ENCODE peak calls at places on chromosomes 7 and 10, in five cellular contexts. H, D, Z, R and B are unnamed samples. For H3K9me3, H4K20me1 and H3F3A, the result is how much of the 10 kb centered on the place peaks cover.

GRCh38 chr7:71637578-71637977 is 505.6 kb downstream of the GALNT17 start:
- DNase-seq in R (no peak), D (no peak), Z (no peak), H (peak), B (no peak)

GRCh38 chr7:108308913-108309312 is 147.3 kb downstream of the NRCAM start:
- DNase-seq in H (peak), R (no peak), D (no peak), Z (no peak), B (no peak)

GRCh38 chr7:139034855-139035587 is 821 bp downstream of the ZC3HAV1L start:
- DNase-seq in D (peak), H (peak), Z (peak), R (peak), B (no peak)

GRCh38 chr10:60917331-60918280 is 26.4 kb downstream of the RHOBTB1 start:
- DNase-seq in H (peak), D (no peak), Z (no peak), R (no peak), B (no peak)

GRCh38 chr7:129514683-129515082 is 12.4 kb downstream of the SMKR1 start:
- DNase-seq in H (peak), R (no peak), D (no peak), Z (no peak), B (peak)

GRCh38 chr10:7532723-7533498 is 122.1 kb upstream of the SFMBT2 start:
- DNase-seq in H (no peak), D (no peak), R (no peak), Z (no peak), B (no peak)

GRCh38 chr10:132714096-132714721 is 71.7 kb downstream of the NKX6-2 start:
- DNase-seq in Z (no peak), R (no peak), D (peak), H (no peak), B (no peak)

GRCh38 chr10:129744134-129744895 is 219.8 kb downstream of the EBF3 start:
- DNase-seq in R (no peak), D (no peak), Z (no peak), H (no peak), B (no peak)

GRCh38 chr10:21526952-21527633 is 1.6 kb upstream of the SKIDA1 start:
- DNase-seq in H (peak), D (peak), R (peak), Z (peak), B (peak)

GRCh38 chr10:10870523-10871241 is 147.0 kb upstream of the CELF2 start:
- DNase-seq in D (peak), Z (no peak), R (no peak), H (peak), B (peak)

GRCh38 chr10:33252794-33253203 is 81.7 kb downstream of the NRP1 start:
- DNase-seq in R (peak), H (peak), Z (no peak), D (no peak), B (no peak)

GRCh38 chr7:142391191-142391992 is 133.5 kb upstream of the PRSS58 start:
- DNase-seq in R (peak), H (peak), D (peak), Z (no peak), B (peak)

GRCh38 chr10:67839957-67840356 is 2.0 kb upstream of the DNAJC12 start:
- DNase-seq in Z (no peak), D (no peak), R (peak), H (peak), B (no peak)

GRCh38 chr10:5651086-5651764 is 15.2 kb downstream of the ASB13 start:
- DNase-seq in D (no peak), Z (no peak), R (no peak), H (no peak), B (no peak)

GRCh38 chr10:69317175-69318086 is 39.1 kb downstream of the HK1 start:
- DNase-seq in H (no peak), Z (no peak), R (peak), D (no peak), B (no peak)

GRCh38 chr7:33650828-33651227 is 254.5 kb upstream of the BMPER start:
- DNase-seq in Z (no peak), D (no peak), H (peak), R (no peak), B (no peak)

GRCh38 chr10:95280637-95281036 is 10.2 kb downstream of the PDLIM1 start:
- DNase-seq in Z (no peak), R (no peak), H (no peak), D (no peak), B (no peak)

GRCh38 chr7:81235896-81236479 is 317.1 kb upstream of the SEMA3C start:
- DNase-seq in H (no peak), D (no peak), Z (no peak), R (no peak), B (no peak)

GRCh38 chr7:81233208-81233940 is 314.5 kb upstream of the SEMA3C start:
- DNase-seq in H (peak), D (no peak), R (no peak), Z (peak), B (no peak)

GRCh38 chr7:81231203-81231922 is 312.5 kb upstream of the SEMA3C start:
- DNase-seq in D (no peak), R (no peak), Z (peak), H (no peak), B (no peak)

GRCh38 chr7:81234896-81235295 is 316.0 kb upstream of the SEMA3C start:
- DNase-seq in Z (no peak), H (peak), R (no peak), D (no peak), B (no peak)

DNA sequence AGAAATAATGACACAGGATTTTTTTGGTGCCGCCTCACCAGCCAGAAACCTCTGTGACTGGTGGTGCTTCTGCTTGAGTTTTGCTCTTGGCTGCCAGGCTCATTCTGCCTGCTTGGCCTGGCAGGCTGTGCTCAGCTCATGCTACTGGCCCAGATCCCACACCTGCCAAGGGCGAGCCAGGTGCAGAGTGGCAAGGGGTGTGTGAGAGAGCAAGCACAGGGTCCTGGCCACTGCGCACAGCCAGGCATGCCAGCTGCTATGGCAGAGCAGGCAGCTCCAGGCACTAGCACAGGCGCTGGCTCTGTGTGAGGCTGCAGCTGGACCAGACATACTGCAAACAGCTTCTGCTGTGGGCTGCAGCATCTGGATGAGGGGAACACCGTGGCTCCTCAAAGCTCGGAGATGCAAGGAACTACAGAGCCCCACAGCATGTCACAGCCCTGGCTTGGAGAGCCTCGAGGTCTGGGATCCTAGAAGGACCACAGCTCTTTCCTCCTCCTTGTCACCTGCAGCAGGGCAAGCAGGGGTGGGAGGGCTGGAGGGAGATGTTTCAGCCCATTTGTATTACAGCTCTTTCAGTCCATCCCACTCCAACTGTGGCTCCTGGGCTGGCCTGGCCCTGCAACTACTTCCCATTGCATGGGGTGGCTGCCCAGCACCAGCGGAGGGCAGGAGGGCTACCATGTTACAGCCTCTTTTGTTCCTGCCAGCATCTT is 313.4 kb upstream of the SEMA3C start:
- DNase-seq in R (no peak), H (no peak), D (no peak), Z (peak), B (no peak)
- H3K9me3 ChIP-seq in R (under half), H (under half), D (under half), Z (under half), B (under half)

DNA sequence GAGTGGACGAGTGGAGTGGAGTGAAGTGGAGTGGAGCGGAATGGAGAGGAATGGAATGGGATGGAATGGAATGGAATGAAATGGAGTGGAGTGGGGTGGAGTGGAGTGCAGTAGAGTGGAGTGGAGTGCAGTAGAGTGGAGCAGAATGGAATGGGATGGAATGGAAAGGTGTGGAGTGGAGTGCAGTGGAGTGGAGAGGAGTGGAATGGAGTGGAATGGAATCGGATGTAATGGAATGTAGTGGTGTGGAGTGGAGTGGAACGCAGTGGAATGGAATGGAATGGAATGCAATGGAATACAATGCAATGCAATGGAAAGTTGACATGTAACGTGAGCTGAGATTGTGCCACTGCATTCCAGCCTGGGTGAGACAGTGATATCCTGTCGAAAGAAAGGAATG is 46.4 kb downstream of the ZNF716 start:
- DNase-seq in R (no peak), H (no peak), Z (no peak), D (no peak), B (no peak)
- H4K20me1 ChIP-seq in R (under half), H (under half), Z (under half), D (under half), B (under half)

GRCh38 chr7:151460474-151460855 is 20.5 kb upstream of the CRYGN start:
- DNase-seq in D (no peak), H (peak), Z (no peak), R (no peak), B (no peak)

GRCh38 chr7:151459726-151460473 is 20.0 kb upstream of the CRYGN start:
- DNase-seq in H (peak), D (peak), Z (peak), R (peak), B (no peak)

GRCh38 chr7:151461942-151462230 is 21.9 kb upstream of the CRYGN start:
- DNase-seq in Z (no peak), D (no peak), R (peak), H (no peak), B (no peak)

GRCh38 chr7:151461096-151461941 is 21.4 kb upstream of the CRYGN start:
- DNase-seq in R (no peak), Z (no peak), H (no peak), D (no peak), B (no peak)

DNA sequence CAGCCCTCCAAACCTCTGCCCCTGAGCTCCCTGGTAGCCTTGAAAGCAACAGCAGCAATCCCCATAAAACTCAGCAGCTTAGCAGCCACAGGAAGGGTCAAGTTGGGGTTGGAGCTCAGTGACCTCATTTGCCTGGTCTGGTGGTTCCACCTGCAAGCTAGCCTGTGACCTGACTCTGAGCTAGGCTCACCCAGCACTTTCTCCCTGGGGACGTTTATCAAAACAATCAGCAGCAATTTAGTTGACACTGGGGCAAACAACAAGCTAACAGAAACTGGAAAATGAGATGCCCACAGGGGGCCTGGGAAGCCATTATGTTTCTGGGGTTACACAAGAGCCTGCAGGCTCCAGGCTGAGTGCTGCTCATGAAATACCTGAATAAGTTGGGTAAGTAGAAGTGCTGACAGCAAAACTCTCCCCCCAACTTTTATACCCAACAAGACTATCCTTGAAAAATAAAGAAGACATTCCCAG is 22.4 kb upstream of the CRYGN start:
- DNase-seq in D (no peak), H (no peak), Z (no peak), R (no peak), B (no peak)
- H3F3A ChIP-seq in D (under half), H (under half), Z (under half), R (under half), B (under half)

DNA sequence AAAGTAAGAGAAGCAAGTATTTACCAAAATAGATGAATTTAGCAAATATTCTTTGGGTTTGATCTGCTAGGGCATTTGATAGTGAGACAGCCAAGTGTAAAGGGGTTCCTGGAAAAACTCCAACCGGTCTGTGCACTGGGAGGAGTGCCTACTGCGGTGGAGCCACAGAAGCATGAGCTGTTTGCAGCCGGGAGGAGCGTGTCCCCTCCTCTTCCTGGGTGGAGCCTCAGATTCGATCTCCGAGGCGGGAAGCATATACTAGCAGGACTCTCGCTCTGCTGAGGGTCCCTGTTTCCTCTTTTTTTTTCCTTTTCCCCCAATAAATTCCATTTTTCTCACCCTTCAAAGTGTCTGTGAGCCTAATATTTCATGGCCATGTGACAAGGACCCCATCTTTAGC is 45.1 kb upstream of the MET start:
- DNase-seq in H (no peak), R (no peak), Z (no peak), D (no peak), B (no peak)
- H3K9me3 ChIP-seq in H (under half), R (under half), Z (under half), D (under half), B (under half)

GRCh38 chr7:66929170-66929569 is 8.1 kb downstream of the TMEM248 start:
- DNase-seq in D (no peak), Z (no peak), R (no peak), H (no peak), B (no peak)
- H4K20me1 ChIP-seq in D (under half), Z (half or more), R (under half), H (under half), B (under half)

DNA sequence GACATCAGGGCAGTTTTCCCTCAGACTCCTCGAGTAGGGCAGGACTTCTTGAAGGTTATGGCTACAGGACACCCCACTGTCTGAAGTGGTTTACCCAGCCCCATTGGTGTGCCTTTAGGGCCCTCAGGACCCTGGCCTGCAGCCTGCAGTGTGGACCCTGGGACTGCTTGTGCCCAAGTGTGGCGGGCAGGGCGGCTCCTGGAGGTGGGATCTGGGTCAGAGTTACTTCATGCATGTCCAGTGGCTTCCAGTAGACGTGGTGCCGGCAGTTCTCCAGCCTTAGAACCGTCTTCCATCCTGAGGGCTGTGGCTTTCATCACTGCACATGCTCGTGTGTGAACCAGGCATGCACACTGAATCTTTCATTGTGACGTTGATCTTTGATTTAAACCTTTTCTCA is 16.7 kb downstream of the EIF3B start:
- DNase-seq in R (no peak), H (no peak), D (no peak), Z (no peak), B (no peak)
- H3F3A ChIP-seq in R (under half), H (under half), D (under half), Z (under half), B (under half)

DNA sequence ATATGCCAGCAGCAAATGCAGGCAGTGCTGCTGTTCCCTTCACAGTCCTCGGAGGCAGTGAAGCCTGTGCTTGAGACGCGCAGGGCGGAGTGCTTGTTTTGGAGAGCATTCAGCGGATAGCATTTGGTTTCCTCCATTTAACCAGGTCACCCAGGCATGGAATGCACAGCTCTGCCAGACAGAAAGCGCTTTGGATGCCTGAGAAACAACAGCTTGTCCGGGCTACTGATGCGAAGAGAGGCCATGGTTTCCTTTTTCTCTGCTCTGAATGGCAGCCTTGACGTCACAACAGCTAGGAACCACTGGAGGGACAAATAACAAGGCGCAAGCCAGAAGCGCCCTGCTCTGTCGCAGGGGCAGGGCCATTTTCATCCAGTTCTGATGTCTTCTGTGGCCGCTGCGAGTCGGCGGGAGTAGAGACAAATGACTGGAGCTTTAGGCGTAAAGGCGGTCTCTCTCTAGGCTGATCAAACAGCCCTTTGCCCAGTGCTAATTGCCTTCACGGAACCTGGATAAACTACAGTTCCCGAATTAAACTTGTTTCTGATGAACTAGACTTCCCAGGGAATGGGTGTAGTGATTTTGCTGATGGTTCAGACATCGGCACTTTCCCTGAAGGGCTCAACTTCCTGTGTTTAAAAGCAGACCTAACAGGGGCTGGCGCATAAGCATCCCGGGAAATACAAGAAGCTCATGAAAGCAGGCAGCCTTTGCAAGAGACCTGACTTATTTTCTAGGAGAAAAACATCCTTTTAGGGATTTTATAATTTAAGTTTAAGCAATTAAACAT is 187.6 kb upstream of the KLF14 start:
- DNase-seq in R (no peak), H (peak), Z (no peak), D (peak), B (no peak)
- H3K9me3 ChIP-seq in R (under half), H (under half), Z (under half), D (under half), B (under half)

DNA sequence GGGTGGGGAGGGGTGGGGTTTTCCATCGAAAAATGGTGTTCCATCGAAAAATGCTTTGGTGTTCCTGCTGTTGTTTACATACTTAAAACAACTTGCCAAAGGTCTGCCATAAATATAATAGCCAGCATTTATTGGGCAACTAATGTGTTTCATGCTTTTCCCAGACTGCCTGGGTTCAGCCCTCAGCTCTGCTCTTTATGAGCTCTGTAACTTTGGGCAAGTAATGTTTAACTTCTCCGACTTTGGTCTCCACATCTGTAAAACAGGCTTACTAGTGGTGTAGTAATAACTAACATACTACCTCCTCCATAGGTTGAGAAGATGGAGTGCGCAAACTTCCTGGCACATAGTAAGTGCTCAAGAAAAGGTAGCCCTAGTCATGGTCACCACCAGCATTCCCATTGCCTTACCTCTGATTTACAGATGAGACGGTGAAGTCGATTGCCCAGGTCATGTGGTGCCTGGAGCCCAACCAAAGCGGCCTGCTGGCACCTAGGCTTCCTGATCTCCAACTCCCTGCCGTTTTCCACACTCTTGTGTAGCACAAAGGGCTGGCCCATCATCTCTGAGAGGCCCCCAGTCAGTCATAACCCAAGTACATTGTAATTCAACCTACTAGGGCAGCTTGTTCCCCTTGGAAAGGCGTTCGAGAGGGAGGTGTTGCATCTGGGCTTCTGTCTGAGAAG is 8.9 kb downstream of the ZMIZ1 start:
- DNase-seq in Z (no peak), H (no peak), R (no peak), D (no peak), B (no peak)
- H4K20me1 ChIP-seq in Z (half or more), H (under half), R (half or more), D (half or more), B (under half)